ENCODE peak calls at places on chromosomes 1 and 21, in five cellular contexts. V is tibial nerve, E is WERI-Rb-1, N is heart left ventricle, Y is PC-3. Q is an unnamed sample.

GRCh38 chr1:12135612-12136011 is 31.2 kb upstream of the TNFRSF1B start:
- DNase-seq in N (peak), V (no peak), Y (peak), E (no peak), Q (no peak)

GRCh38 chr1:58997060-58997411 is 213.2 kb upstream of the JUN start:
- DNase-seq in V (no peak), N (no peak), Y (no peak), E (no peak), Q (no peak)

GRCh38 chr1:178486100-178487069 is 10.4 kb downstream of the CLEC20A start:
- DNase-seq in E (no peak), N (no peak), V (no peak), Y (no peak), Q (no peak)

GRCh38 chr1:8218351-8219092 is 99.4 kb upstream of the SLC45A1 start:
- DNase-seq in N (no peak), E (no peak), V (no peak), Y (no peak), Q (no peak)

GRCh38 chr1:8154621-8155052 is 128.5 kb upstream of the ERRFI1 start:
- DNase-seq in E (peak), V (no peak), N (no peak), Y (peak), Q (no peak)

GRCh38 chr21:37742532-37742931 is 173.7 kb downstream of the KCNJ6 start:
- DNase-seq in V (no peak), E (no peak), Y (no peak), N (no peak), Q (no peak)

GRCh38 chr21:41562101-41563000 is 54.4 kb upstream of the TMPRSS2 start:
- DNase-seq in V (peak), E (no peak), Y (no peak), N (peak), Q (no peak)

GRCh38 chr1:194338241-194338948 is 1152.0 kb upstream of the B3GALT2 start:
- DNase-seq in E (no peak), V (no peak), N (no peak), Y (peak), Q (peak)

GRCh38 chr1:192524223-192524622 is 51.4 kb upstream of the RGS1 start:
- DNase-seq in N (no peak), V (no peak), Y (no peak), E (no peak), Q (no peak)

GRCh38 chr1:180863158-180863775 is 49.4 kb upstream of the KIAA1614 start:
- DNase-seq in V (no peak), N (no peak), Y (peak), E (no peak), Q (peak)

GRCh38 chr1:13901041-13901440 is 201.1 kb downstream of the PRDM2 start:
- DNase-seq in V (no peak), E (no peak), N (no peak), Y (peak), Q (no peak)

GRCh38 chr1:116986531-116987255 is 14.9 kb upstream of the CD101 start:
- DNase-seq in N (no peak), Y (no peak), V (no peak), E (no peak), Q (no peak)

GRCh38 chr1:198638441-198638840 is 399 bp upstream of the PTPRC start:
- DNase-seq in N (no peak), E (no peak), V (no peak), Y (no peak), Q (no peak)

GRCh38 chr1:198636391-198636790 is 2.4 kb upstream of the PTPRC start:
- DNase-seq in E (no peak), V (no peak), N (no peak), Y (no peak), Q (no peak)

GRCh38 chr1:198638894-198639319 is at the start of gene PTPRC:
- DNase-seq in N (no peak), Y (no peak), E (no peak), V (no peak), Q (peak)

GRCh38 chr1:198637157-198637556 is 1.7 kb upstream of the PTPRC start:
- DNase-seq in E (no peak), N (no peak), Y (no peak), V (no peak), Q (no peak)

GRCh38 chr1:198637915-198638437 is 864 bp upstream of the PTPRC start:
- DNase-seq in V (no peak), Y (no peak), E (no peak), N (no peak), Q (no peak)
- H3K27ac ChIP-seq in V (no peak), Y (no peak), E (no peak), N (no peak), Q (peak)

GRCh38 chr1:205766570-205766969 is 8.7 kb downstream of the RAB29 start:
- DNase-seq in V (no peak), N (no peak), E (no peak), Y (no peak), Q (no peak)

GRCh38 chr1:205772607-205773032 is 2.7 kb downstream of the RAB29 start:
- DNase-seq in Y (no peak), E (no peak), N (no peak), V (no peak), Q (no peak)

GRCh38 chr1:205767248-205767647 is 8.0 kb downstream of the RAB29 start:
- DNase-seq in Y (no peak), V (no peak), E (no peak), N (no peak), Q (no peak)

GRCh38 chr1:205770618-205771017 is 4.7 kb downstream of the RAB29 start:
- DNase-seq in V (no peak), E (no peak), Y (no peak), N (no peak), Q (no peak)

GRCh38 chr1:205769641-205770365 is 5.5 kb downstream of the RAB29 start:
- DNase-seq in N (no peak), Y (no peak), E (no peak), V (no peak), Q (no peak)
- H3K27ac ChIP-seq in N (no peak), Y (no peak), E (no peak), V (no peak), Q (no peak)

GRCh38 chr1:6287029-6287428 is 26.1 kb upstream of the GPR153 start:
- DNase-seq in Y (no peak), N (no peak), E (no peak), V (no peak), Q (no peak)
- H3K27ac ChIP-seq in Y (no peak), N (no peak), E (no peak), V (no peak), Q (no peak)

DNA sequence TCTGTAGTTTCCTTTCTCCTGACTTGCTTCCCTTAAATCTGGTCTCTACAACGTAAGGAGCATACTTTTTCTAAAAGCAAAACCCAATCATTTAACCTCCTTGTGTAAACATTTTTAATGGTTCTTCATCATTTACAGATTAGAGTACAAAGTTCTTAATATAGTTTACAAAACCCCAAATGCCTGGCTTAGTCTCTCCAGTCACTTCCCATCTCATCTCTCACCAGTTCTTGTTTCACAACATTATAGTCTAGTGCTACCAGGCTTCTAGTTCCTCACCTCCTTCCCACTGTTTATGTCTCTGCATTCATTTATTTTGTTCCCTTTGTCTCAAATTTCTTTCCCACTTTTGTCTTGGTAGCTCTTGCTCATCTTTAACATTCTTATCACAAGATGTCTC is 168.4 kb downstream of the FASLG start:
- DNase-seq in Y (no peak), E (no peak), N (no peak), V (no peak), Q (no peak)
- H3K27ac ChIP-seq in Y (no peak), E (no peak), N (no peak), V (no peak), Q (no peak)

DNA sequence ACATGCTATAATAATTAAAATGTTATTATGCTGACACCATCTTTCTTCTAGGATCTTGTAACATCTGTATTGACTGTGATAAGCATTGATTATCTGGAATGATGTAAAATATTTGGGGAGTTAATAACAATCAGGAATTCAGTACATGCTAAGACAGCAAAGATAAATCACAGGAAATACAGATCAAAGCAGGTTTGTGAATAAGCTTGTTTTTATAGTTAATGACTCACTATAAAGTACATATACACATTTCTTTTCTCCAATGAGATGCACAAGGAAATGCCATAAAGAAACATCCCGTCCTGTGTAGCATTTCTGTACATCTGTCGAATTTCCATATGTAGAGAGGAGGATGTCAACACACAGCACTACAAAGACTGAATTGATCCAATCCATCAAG is 243.4 kb upstream of the NR5A2 start:
- DNase-seq in V (no peak), Y (peak), N (no peak), E (no peak), Q (no peak)
- H3K27ac ChIP-seq in V (no peak), Y (no peak), N (no peak), E (no peak), Q (no peak)

GRCh38 chr1:111980684-111981083 is 8.8 kb downstream of the KCND3 start:
- DNase-seq in V (no peak), N (no peak), E (no peak), Y (no peak), Q (no peak)
- H3K27ac ChIP-seq in V (no peak), N (no peak), E (no peak), Y (no peak), Q (no peak)

GRCh38 chr1:16208270-16208987 is 4.0 kb downstream of the ARHGEF19 start:
- DNase-seq in E (no peak), Y (peak), V (no peak), N (no peak), Q (no peak)
- H3K27ac ChIP-seq in E (no peak), Y (no peak), V (no peak), N (no peak), Q (no peak)

Q was measured in CD4-positive, CD25-positive, alpha-beta regulatory T cell.